ENCODE peak calls at places on chromosome 18, in seven cellular contexts. M is HFF-Myc; H is Calu3; Y is HEK293T; B is fibroblast of lung; R is stimulated activated CD8-positive, alpha-beta memory T cell treated with anti-CD3 and anti-CD28 coated beads, Interleukin-7, amount 100 ng/mL, for 24 hours; D is AG04449. K is an unnamed sample.

GRCh38 chr18:36340232-36340631 is 42.7 kb downstream of the FHOD3 start:
- DNase-seq in M (no peak), H (no peak), Y (no peak), B (no peak), R (no peak), D (no peak), K (no peak)

GRCh38 chr18:10329116-10329515 is 125.3 kb upstream of the APCDD1 start:
- DNase-seq in M (no peak), H (no peak), Y (no peak), B (peak; percentile 11), R (no peak), D (no peak), K (no peak)

GRCh38 chr18:44409071-44409470 is 271.6 kb upstream of the SETBP1 start:
- DNase-seq in M (no peak), H (no peak), Y (no peak), B (no peak), R (no peak), D (no peak), K (no peak)

GRCh38 chr18:79617521-79618500 is 61.8 kb upstream of the CTDP1 start:
- DNase-seq in M (no peak), H (no peak), Y (no peak), B (no peak), R (no peak), D (no peak), K (no peak)

GRCh38 chr18:55430026-55430425 is 158.0 kb downstream of the TCF4 start:
- DNase-seq in M (no peak), H (no peak), Y (no peak), B (no peak), R (no peak), D (no peak), K (no peak)

GRCh38 chr18:73355076-73355475 is 487.3 kb upstream of the NETO1 start:
- DNase-seq in M (no peak), H (no peak), Y (no peak), B (no peak), R (no peak), D (no peak), K (no peak)

GRCh38 chr18:32730620-32731021 is 42.2 kb downstream of the KLHL14 start:
- DNase-seq in M (no peak), H (no peak), Y (no peak), B (no peak), R (no peak), D (no peak), K (no peak)

GRCh38 chr18:36638224-36638623 is 190.6 kb downstream of the TPGS2 start:
- DNase-seq in M (no peak), H (no peak), Y (no peak), B (no peak), R (no peak), D (no peak), K (no peak)

GRCh38 chr18:58682429-58683069 is 11.3 kb downstream of the MALT1 start:
- DNase-seq in M (peak; percentile 75), H (peak; percentile 69), Y (peak; percentile 13), B (peak; percentile 84), R (no peak), D (no peak), K (no peak)

GRCh38 chr18:22001912-22002487 is 167.4 kb upstream of the GATA6 start:
- DNase-seq in M (no peak), H (peak; percentile 8), Y (no peak), B (no peak), R (no peak), D (no peak), K (no peak)

GRCh38 chr18:62018034-62018760 is 125.4 kb upstream of the RNF152 start:
- DNase-seq in M (peak; percentile 95), H (no peak), Y (no peak), B (peak; percentile 97), R (no peak), D (peak; percentile 69), K (no peak)

GRCh38 chr18:10912790-10913560 is 236.4 kb downstream of the PIEZO2 start:
- DNase-seq in M (peak; percentile 37), H (peak; percentile 21), Y (no peak), B (peak; percentile 84), R (no peak), D (no peak), K (peak; percentile 65)

GRCh38 chr18:39555511-39555910 is 1989.9 kb upstream of the CELF4 start:
- DNase-seq in M (no peak), H (no peak), Y (no peak), B (no peak), R (no peak), D (no peak), K (no peak)

GRCh38 chr18:10860382-10860781 is 289.0 kb downstream of the PIEZO2 start:
- DNase-seq in M (no peak), H (no peak), Y (no peak), B (no peak), R (no peak), D (no peak), K (no peak)

GRCh38 chr18:12699747-12700146 is 2.8 kb downstream of the CEP76 start:
- DNase-seq in M (no peak), H (no peak), Y (no peak), B (no peak), R (no peak), D (no peak), K (no peak)

GRCh38 chr18:36735130-36735529 is 93.7 kb downstream of the TPGS2 start:
- DNase-seq in M (no peak), H (no peak), Y (no peak), B (no peak), R (no peak), D (no peak), K (no peak)

GRCh38 chr18:2715990-2716389 is 60.5 kb downstream of the SMCHD1 start:
- DNase-seq in M (no peak), H (no peak), Y (no peak), B (peak; percentile 31), R (no peak), D (no peak), K (peak; percentile 8)

GRCh38 chr18:2655954-2656236 is 369 bp downstream of the SMCHD1 start:
- DNase-seq in M (no peak), H (no peak), Y (no peak), B (peak; percentile 42), R (peak; percentile 24), D (no peak), K (no peak)